ENCODE peak calls at places on chromosomes 1 and 21, in six cellular contexts. Y, Z, I, M, F and C are unnamed samples.

GRCh38 chr1:86507935-86508582 is 38.8 kb upstream of the CLCA4 start:
- DNase-seq in F (peak; percentile 69), I (no peak), M (no peak), Y (no peak), Z (no peak), C (no peak)

GRCh38 chr1:160767417-160768294 is 28.3 kb upstream of the LY9 start:
- DNase-seq in Y (no peak), M (no peak), Z (no peak), I (no peak), F (no peak), C (peak; percentile 87)

GRCh38 chr1:241579434-241579833 is 47.3 kb downstream of the KMO start:
- DNase-seq in Z (peak; percentile 1), Y (no peak), F (no peak), M (no peak), I (no peak), C (peak; percentile 21)

GRCh38 chr1:155860939-155861496 is 1.7 kb downstream of the SYT11 start:
- DNase-seq in M (no peak), F (peak; percentile 14), Y (no peak), Z (no peak), I (no peak), C (no peak)

GRCh38 chr1:54253480-54253879 is 53.5 kb downstream of the MRPL37 start:
- DNase-seq in M (no peak), Z (no peak), F (peak; percentile 97), Y (peak; percentile 83), I (peak; percentile 79), C (peak; percentile 90)

GRCh38 chr1:22919341-22920025 is 53.2 kb downstream of the LACTBL1 start:
- DNase-seq in Z (no peak), Y (no peak), M (no peak), I (no peak), F (peak; percentile 24), C (no peak)

GRCh38 chr1:52348704-52349301 is 17.2 kb downstream of the CC2D1B start:
- DNase-seq in M (no peak), I (no peak), F (peak; percentile 48), Z (no peak), Y (no peak), C (peak; percentile 28)

GRCh38 chr1:162632234-162632666 is at the start of gene DDR2:
- DNase-seq in Z (no peak), Y (peak; percentile 91), I (peak; percentile 89), M (peak; percentile 58), F (peak; percentile 96), C (no peak)

GRCh38 chr1:8169364-8170058 is 143.4 kb upstream of the ERRFI1 start:
- DNase-seq in Z (peak; percentile 93), F (peak; percentile 83), M (peak; percentile 35), I (no peak), Y (peak; percentile 37), C (peak; percentile 59)

GRCh38 chr1:8182034-8182761 is 135.7 kb upstream of the SLC45A1 start:
- DNase-seq in Y (no peak), M (no peak), I (no peak), Z (peak; percentile 56), F (peak; percentile 51), C (peak; percentile 98)

GRCh38 chr1:43956234-43956633 is 9.5 kb downstream of the IPO13 start:
- DNase-seq in F (no peak), I (no peak), M (no peak), Z (no peak), Y (no peak), C (no peak)

GRCh38 chr1:169517544-169518186 is 31.9 kb upstream of the SLC19A2 start:
- DNase-seq in I (no peak), Y (no peak), F (no peak), M (no peak), Z (no peak), C (no peak)

GRCh38 chr1:224116131-224116530 is 2.2 kb downstream of the FBXO28 start:
- DNase-seq in F (peak; percentile 73), Z (peak; percentile 65), I (no peak), M (no peak), Y (no peak), C (peak; percentile 55)

GRCh38 chr21:42698730-42699129 is 45.3 kb downstream of the PDE9A start:
- DNase-seq in F (no peak), M (no peak), Y (no peak), Z (no peak), I (no peak), C (no peak)

GRCh38 chr1:5242850-5243249 is 588.4 kb downstream of the AJAP1 start:
- DNase-seq in Y (no peak), Z (no peak), I (no peak), M (no peak), F (no peak), C (no peak)

GRCh38 chr1:185674201-185674600 is 60.0 kb upstream of the HMCN1 start:
- DNase-seq in M (no peak), F (no peak), Y (no peak), Z (peak; percentile 41), I (no peak), C (no peak)

GRCh38 chr1:12477936-12478611 is 139.9 kb downstream of the DHRS3 start:
- DNase-seq in I (peak; percentile 87), M (peak; percentile 76), Z (peak; percentile 98), Y (peak; percentile 98), F (peak; percentile 93), C (peak; percentile 96)

GRCh38 chr1:176932114-176933104 is 232.1 kb downstream of the ASTN1 start:
- DNase-seq in M (no peak), Z (no peak), Y (no peak), I (no peak), F (no peak), C (no peak)

GRCh38 chr1:115429242-115429641 is 91.2 kb upstream of the NGF start:
- DNase-seq in Z (no peak), Y (no peak), F (peak; percentile 84), M (no peak), I (no peak), C (peak; percentile 80)

GRCh38 chr1:43049487-43049886 is 90.8 kb upstream of the SLC2A1 start:
- DNase-seq in Y (no peak), F (no peak), M (no peak), Z (no peak), I (no peak), C (no peak)

GRCh38 chr21:15309721-15310120 is 244.9 kb upstream of the NRIP1 start:
- DNase-seq in Z (no peak), F (peak; percentile 15), I (peak; percentile 67), Y (no peak), M (peak; percentile 80), C (no peak)

DNA sequence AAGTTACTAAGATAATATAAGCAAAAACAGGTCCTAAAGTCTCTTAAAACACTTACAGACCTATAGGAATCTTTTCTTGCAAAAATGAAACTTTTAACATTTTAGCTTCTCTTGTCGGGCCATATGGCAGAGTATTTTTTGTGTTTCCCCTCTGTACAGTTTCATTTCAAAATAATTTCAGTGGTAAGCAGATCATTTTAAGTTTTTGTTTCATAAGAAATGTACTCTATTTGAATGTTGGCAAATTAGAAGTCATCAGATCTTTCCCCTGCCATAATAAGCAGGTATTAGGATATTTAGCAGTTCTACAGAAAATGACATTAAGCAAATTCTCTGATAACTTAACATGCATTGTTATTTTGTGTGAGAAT is 37.9 kb downstream of the RGL1 start:
- DNase-seq in F (no peak), Y (no peak), M (no peak), I (no peak), Z (no peak), C (no peak)
- H3K4me3 ChIP-seq in F (peak overlapping the region; percentile 65), Y (no peak overlapping the region), M (peak overlapping the region; percentile 48), I (peak overlapping the region; percentile 14), Z (no peak overlapping the region), C (peak overlapping the region; percentile 21)

DNA sequence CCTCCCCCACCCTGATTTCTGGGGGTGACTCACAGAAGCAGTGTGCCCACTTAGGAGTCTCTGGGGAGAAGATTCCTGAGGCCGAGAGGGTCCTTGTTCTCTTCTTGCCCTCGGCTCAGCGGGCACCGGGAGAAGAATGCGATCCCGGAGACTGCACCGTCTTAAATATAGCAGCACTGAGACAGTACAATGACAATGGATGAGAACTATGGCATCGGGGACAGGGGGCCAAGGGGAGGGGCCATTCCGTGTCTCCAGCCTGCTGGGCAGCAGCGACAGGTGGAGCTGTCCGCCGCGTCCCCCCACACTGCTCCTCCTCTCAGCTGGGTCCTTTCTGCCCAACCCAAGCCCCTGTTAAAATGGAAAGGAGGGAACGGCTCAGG is at the start of gene MYOM3:
- DNase-seq in I (no peak), M (peak; percentile 74), Y (no peak), Z (no peak), F (peak; percentile 73), C (no peak)
- H3K4me3 ChIP-seq in I (peak within 1 kb of the TSS; percentile 41), M (peak within 1 kb of the TSS; percentile 72), Y (peak within 1 kb of the TSS; percentile 32), Z (no peak within 1 kb of the TSS), F (peak within 1 kb of the TSS; percentile 45), C (no peak within 1 kb of the TSS)

DNA sequence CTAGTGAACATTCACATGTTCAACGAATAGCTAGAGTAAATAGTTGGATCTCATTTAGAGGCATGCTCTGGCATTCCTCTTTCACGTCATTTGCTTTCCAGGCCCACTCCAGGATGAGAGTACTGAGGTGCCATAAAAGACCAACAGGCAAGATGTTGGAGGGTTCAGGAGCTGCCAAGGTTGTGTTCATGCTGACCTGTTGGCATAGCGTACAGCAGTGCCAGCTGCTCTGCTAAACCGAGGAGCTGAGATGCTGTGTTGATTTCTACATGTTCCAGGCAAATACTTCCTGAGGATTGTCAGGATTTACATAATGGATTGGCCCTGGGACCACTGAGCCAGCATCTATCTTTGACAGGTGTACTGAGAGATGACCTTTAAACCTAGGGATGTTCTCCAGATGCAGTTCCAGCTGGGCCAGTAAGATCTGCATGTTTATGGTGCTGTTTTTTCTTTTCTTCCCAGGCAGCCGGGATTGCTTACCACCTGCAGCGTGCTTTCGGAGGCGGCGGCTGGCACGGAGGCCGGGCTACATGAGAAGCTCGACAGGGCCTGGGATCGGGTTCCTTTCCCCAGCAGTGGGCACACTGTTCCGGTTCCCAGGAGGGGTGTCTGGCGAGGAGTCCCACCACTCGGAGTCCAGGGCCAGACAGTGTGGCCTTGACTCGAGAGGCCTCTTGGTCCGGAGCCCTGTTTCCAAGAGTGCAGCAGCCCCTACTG is 66.9 kb downstream of the DISC1 start:
- DNase-seq in F (no peak), I (no peak), Z (no peak), Y (no peak), M (peak; percentile 18), C (no peak)
- H3K4me3 ChIP-seq in F (no peak overlapping the region), I (no peak overlapping the region), Z (no peak overlapping the region), Y (no peak overlapping the region), M (no peak overlapping the region), C (no peak overlapping the region)

DNA sequence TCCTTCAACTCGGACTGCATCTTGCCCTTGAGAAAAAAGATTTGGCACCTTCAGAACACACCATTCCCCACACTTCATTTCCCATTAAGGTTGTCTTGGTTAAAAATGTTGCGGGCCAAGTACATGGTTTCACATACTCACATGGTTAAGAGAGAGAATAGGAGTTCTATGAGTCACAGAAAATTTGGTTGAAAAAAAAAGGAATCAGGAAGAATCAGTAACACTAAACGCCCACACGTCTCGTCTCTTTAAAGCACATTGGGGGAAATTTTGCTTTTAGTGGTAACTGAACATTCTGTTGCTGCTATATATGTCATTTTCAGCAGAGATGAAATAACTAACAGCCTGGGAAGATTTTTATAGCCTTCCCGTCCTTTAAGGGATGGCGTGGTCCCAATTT is 132.9 kb upstream of the ERG start:
- DNase-seq in I (no peak), M (no peak), Z (no peak), Y (no peak), F (peak; percentile 92), C (peak; percentile 46)
- H3K4me3 ChIP-seq in I (peak overlapping the region; percentile 39), M (no peak overlapping the region), Z (no peak overlapping the region), Y (no peak overlapping the region), F (peak overlapping the region; percentile 45), C (no peak overlapping the region)